ENCODE peak calls at places on chromosomes 3 and 15, in five cellular contexts. V is RWPE1, M is D721Med, G is body of pancreas, R is left ventricle myocardium superior. E is an unnamed sample.

GRCh38 chr15:93152951-93153350 is 63.9 kb upstream of the RGMA start:
- DNase-seq in R (peak; percentile 81), M (no peak), V (no peak), G (peak; percentile 70), E (no peak)

GRCh38 chr15:65917407-65917756 is 48.1 kb downstream of the RAB11A start:
- DNase-seq in R (no peak), M (no peak), V (no peak), G (no peak), E (no peak)

GRCh38 chr3:32399030-32399620 is 7.5 kb downstream of the CMTM7 start:
- DNase-seq in V (no peak), M (no peak), G (peak; percentile 50), R (no peak), E (peak; percentile 61)

GRCh38 chr3:133452603-133453313 is 52.9 kb downstream of the BFSP2 start:
- DNase-seq in R (no peak), V (no peak), M (no peak), G (no peak), E (no peak)

GRCh38 chr3:183117046-183117445 is 17.8 kb upstream of the MCCC1 start:
- DNase-seq in M (no peak), R (no peak), V (no peak), G (no peak), E (no peak)

GRCh38 chr15:80906159-80906775 is 83.4 kb downstream of the MESD start:
- DNase-seq in G (no peak), M (no peak), V (peak; percentile 62), R (no peak), E (peak; percentile 81)

GRCh38 chr15:96121521-96121920 is 209.0 kb upstream of the NR2F2 start:
- DNase-seq in V (no peak), R (no peak), M (no peak), G (no peak), E (no peak)

GRCh38 chr3:48345946-48346572 is 12.6 kb upstream of the SPINK8 start:
- DNase-seq in G (no peak), R (no peak), V (no peak), M (no peak), E (no peak)

GRCh38 chr3:182716114-182716688 is 77.1 kb upstream of the ATP11B start:
- DNase-seq in M (no peak), R (no peak), G (no peak), V (no peak), E (no peak)

GRCh38 chr3:54989023-54989380 is 61.1 kb upstream of the LRTM1 start:
- DNase-seq in G (no peak), V (no peak), R (no peak), M (no peak), E (no peak)

GRCh38 chr3:146227486-146227885 is 23.4 kb downstream of the PLSCR4 start:
- DNase-seq in G (no peak), R (no peak), M (no peak), V (no peak), E (no peak)

GRCh38 chr3:632571-633170 is 436.1 kb downstream of the CHL1 start:
- DNase-seq in V (no peak), R (no peak), G (peak; percentile 61), M (no peak), E (peak; percentile 74)

GRCh38 chr3:16084887-16085286 is 89.6 kb upstream of the GALNT15 start:
- DNase-seq in V (no peak), G (no peak), R (no peak), M (no peak), E (peak; percentile 73)